ENCODE peak calls at places on chromosomes 5 and 9, in eight cellular contexts. One of them, this sample, is unnamed.

GRCh38 chr5:463952-464351 is 21.0 kb downstream of the EXOC3 start:
- DNase-seq in T-helper 2 cell: peak
- DNase-seq in BJ: no peak
- DNase-seq in IMR-90: no peak
- DNase-seq in stimulated activated CD4-positive, alpha-beta T cell treated with anti-CD3 and anti-CD28 coated beads, TNF-alpha, amount 100 ng/mL, for 4 hours: peak
- DNase-seq in stimulated activated CD8-positive, alpha-beta memory T cell treated with anti-CD3 and anti-CD28 coated beads, Interleukin-12 subunit alpha, Interleukin-12 subunit beta, amount 100 ng/mL, for 4 hours: peak
- DNase-seq in naive thymus-derived CD8-positive, alpha-beta T cell: peak
- DNase-seq in hypothalamus: no peak
- DNase-seq in this sample: no peak

GRCh38 chr5:95761771-95762680 is 30.9 kb downstream of the RHOBTB3 start:
- DNase-seq in IMR-90: peak
- DNase-seq in hypothalamus: no peak
- DNase-seq in T-helper 2 cell: no peak
- DNase-seq in stimulated activated CD8-positive, alpha-beta memory T cell treated with anti-CD3 and anti-CD28 coated beads, Interleukin-12 subunit alpha, Interleukin-12 subunit beta, amount 100 ng/mL, for 4 hours: no peak
- DNase-seq in naive thymus-derived CD8-positive, alpha-beta T cell: no peak
- DNase-seq in BJ: peak
- DNase-seq in stimulated activated CD4-positive, alpha-beta T cell treated with anti-CD3 and anti-CD28 coated beads, TNF-alpha, amount 100 ng/mL, for 4 hours: no peak
- DNase-seq in this sample: no peak

GRCh38 chr5:4374866-4375265 is 765.3 kb upstream of the ADAMTS16 start:
- DNase-seq in stimulated activated CD8-positive, alpha-beta memory T cell treated with anti-CD3 and anti-CD28 coated beads, Interleukin-12 subunit alpha, Interleukin-12 subunit beta, amount 100 ng/mL, for 4 hours: no peak
- DNase-seq in T-helper 2 cell: no peak
- DNase-seq in naive thymus-derived CD8-positive, alpha-beta T cell: no peak
- DNase-seq in hypothalamus: no peak
- DNase-seq in IMR-90: no peak
- DNase-seq in stimulated activated CD4-positive, alpha-beta T cell treated with anti-CD3 and anti-CD28 coated beads, TNF-alpha, amount 100 ng/mL, for 4 hours: no peak
- DNase-seq in BJ: no peak
- DNase-seq in this sample: no peak

GRCh38 chr9:105835721-105836120 is 141.4 kb downstream of the TMEM38B start:
- DNase-seq in T-helper 2 cell: no peak
- DNase-seq in stimulated activated CD4-positive, alpha-beta T cell treated with anti-CD3 and anti-CD28 coated beads, TNF-alpha, amount 100 ng/mL, for 4 hours: no peak
- DNase-seq in BJ: no peak
- DNase-seq in naive thymus-derived CD8-positive, alpha-beta T cell: no peak
- DNase-seq in hypothalamus: no peak
- DNase-seq in IMR-90: peak
- DNase-seq in stimulated activated CD8-positive, alpha-beta memory T cell treated with anti-CD3 and anti-CD28 coated beads, Interleukin-12 subunit alpha, Interleukin-12 subunit beta, amount 100 ng/mL, for 4 hours: no peak
- DNase-seq in this sample: no peak

GRCh38 chr9:82208741-82209450 is 220.3 kb downstream of the SPATA31D1 start:
- DNase-seq in hypothalamus: no peak
- DNase-seq in stimulated activated CD4-positive, alpha-beta T cell treated with anti-CD3 and anti-CD28 coated beads, TNF-alpha, amount 100 ng/mL, for 4 hours: no peak
- DNase-seq in BJ: no peak
- DNase-seq in naive thymus-derived CD8-positive, alpha-beta T cell: no peak
- DNase-seq in T-helper 2 cell: no peak
- DNase-seq in stimulated activated CD8-positive, alpha-beta memory T cell treated with anti-CD3 and anti-CD28 coated beads, Interleukin-12 subunit alpha, Interleukin-12 subunit beta, amount 100 ng/mL, for 4 hours: no peak
- DNase-seq in IMR-90: peak
- DNase-seq in this sample: no peak

GRCh38 chr5:93930098-93930497 is 188.7 kb upstream of the POU5F2 start:
- DNase-seq in naive thymus-derived CD8-positive, alpha-beta T cell: no peak
- DNase-seq in BJ: no peak
- DNase-seq in stimulated activated CD4-positive, alpha-beta T cell treated with anti-CD3 and anti-CD28 coated beads, TNF-alpha, amount 100 ng/mL, for 4 hours: no peak
- DNase-seq in IMR-90: no peak
- DNase-seq in T-helper 2 cell: no peak
- DNase-seq in stimulated activated CD8-positive, alpha-beta memory T cell treated with anti-CD3 and anti-CD28 coated beads, Interleukin-12 subunit alpha, Interleukin-12 subunit beta, amount 100 ng/mL, for 4 hours: no peak
- DNase-seq in hypothalamus: no peak
- DNase-seq in this sample: no peak

GRCh38 chr9:126292736-126293521 is 33.7 kb upstream of the MVB12B start:
- DNase-seq in IMR-90: no peak
- DNase-seq in BJ: no peak
- DNase-seq in stimulated activated CD8-positive, alpha-beta memory T cell treated with anti-CD3 and anti-CD28 coated beads, Interleukin-12 subunit alpha, Interleukin-12 subunit beta, amount 100 ng/mL, for 4 hours: no peak
- DNase-seq in T-helper 2 cell: no peak
- DNase-seq in hypothalamus: no peak
- DNase-seq in stimulated activated CD4-positive, alpha-beta T cell treated with anti-CD3 and anti-CD28 coated beads, TNF-alpha, amount 100 ng/mL, for 4 hours: no peak
- DNase-seq in naive thymus-derived CD8-positive, alpha-beta T cell: no peak
- DNase-seq in this sample: no peak

GRCh38 chr5:75471193-75471592 is 40.2 kb downstream of the CERT1 start:
- DNase-seq in stimulated activated CD4-positive, alpha-beta T cell treated with anti-CD3 and anti-CD28 coated beads, TNF-alpha, amount 100 ng/mL, for 4 hours: no peak
- DNase-seq in T-helper 2 cell: no peak
- DNase-seq in stimulated activated CD8-positive, alpha-beta memory T cell treated with anti-CD3 and anti-CD28 coated beads, Interleukin-12 subunit alpha, Interleukin-12 subunit beta, amount 100 ng/mL, for 4 hours: no peak
- DNase-seq in naive thymus-derived CD8-positive, alpha-beta T cell: no peak
- DNase-seq in BJ: no peak
- DNase-seq in hypothalamus: no peak
- DNase-seq in IMR-90: no peak
- DNase-seq in this sample: no peak

GRCh38 chr9:128503870-128504269 is 649 bp upstream of the GLE1 start:
- DNase-seq in T-helper 2 cell: no peak
- DNase-seq in naive thymus-derived CD8-positive, alpha-beta T cell: no peak
- DNase-seq in hypothalamus: no peak
- DNase-seq in IMR-90: no peak
- DNase-seq in stimulated activated CD8-positive, alpha-beta memory T cell treated with anti-CD3 and anti-CD28 coated beads, Interleukin-12 subunit alpha, Interleukin-12 subunit beta, amount 100 ng/mL, for 4 hours: no peak
- DNase-seq in stimulated activated CD4-positive, alpha-beta T cell treated with anti-CD3 and anti-CD28 coated beads, TNF-alpha, amount 100 ng/mL, for 4 hours: no peak
- DNase-seq in BJ: no peak
- DNase-seq in this sample: peak